ENCODE peak calls at places on chromosomes 5 and 9, in five cellular contexts. A is right atrium auricular region, B is foreskin fibroblast, R is pulmonary artery endothelial cell, C is endothelial cell. G is an unnamed sample.

GRCh38 chr5:34538026-34538672 is 118.0 kb upstream of the RAI14 start:
- DNase-seq in A (no peak), B (no peak), R (no peak), C (no peak), G (no peak)

GRCh38 chr5:9453480-9454011 is 92.3 kb downstream of the SEMA5A start:
- DNase-seq in A (no peak), B (no peak), R (no peak), C (no peak), G (no peak)

GRCh38 chr9:100600511-100601079 is 22.7 kb downstream of the CAVIN4 start:
- DNase-seq in A (no peak), B (no peak), R (no peak), C (no peak), G (no peak)

GRCh38 chr5:383621-384020 is 59.4 kb upstream of the EXOC3 start:
- DNase-seq in A (peak), B (no peak), R (no peak), C (no peak), G (no peak)

GRCh38 chr5:143635146-143635752 is 176.7 kb upstream of the HMHB1 start:
- DNase-seq in A (no peak), B (no peak), R (no peak), C (no peak), G (no peak)

GRCh38 chr5:154514331-154514730 is 36.3 kb upstream of the HAND1 start:
- DNase-seq in A (no peak), B (no peak), R (no peak), C (no peak), G (no peak)

GRCh38 chr5:31366941-31367340 is 165.0 kb downstream of the DROSHA start:
- DNase-seq in A (no peak), B (no peak), R (no peak), C (no peak), G (no peak)

GRCh38 chr9:72362118-72362531 is 2.9 kb downstream of the ZFAND5 start:
- DNase-seq in A (no peak), B (no peak), R (no peak), C (no peak), G (no peak)

GRCh38 chr5:116923344-116923743 is 348.7 kb upstream of the SEMA6A start:
- DNase-seq in A (no peak), B (no peak), R (no peak), C (no peak), G (no peak)

GRCh38 chr5:95526871-95527270 is 27.9 kb downstream of the SKIC3 start:
- DNase-seq in A (no peak), B (no peak), R (no peak), C (no peak), G (no peak)

GRCh38 chr9:132411091-132411508 is 1.1 kb downstream of the CFAP77 start:
- DNase-seq in A (no peak), B (peak), R (no peak), C (peak), G (peak)

GRCh38 chr5:42108468-42108867 is 183.4 kb downstream of the FBXO4 start:
- DNase-seq in A (no peak), B (no peak), R (no peak), C (no peak), G (no peak)

GRCh38 chr9:7549261-7549660 is 250.3 kb downstream of the DMAC1 start:
- DNase-seq in A (no peak), B (no peak), R (no peak), C (peak), G (no peak)

GRCh38 chr5:56123531-56124243 is 109.4 kb downstream of the ANKRD55 start:
- DNase-seq in A (peak), B (peak), R (peak), C (peak), G (no peak)

GRCh38 chr9:92726971-92727715 is 37.5 kb downstream of the BICD2 start:
- DNase-seq in A (peak), B (no peak), R (peak), C (no peak), G (no peak)

GRCh38 chr9:93431498-93432105 is 19.9 kb upstream of the FAM120A start:
- DNase-seq in A (no peak), B (no peak), R (no peak), C (peak), G (no peak)

GRCh38 chr5:82859439-82860140 is 217.6 kb downstream of the TMEM167A start:
- DNase-seq in A (no peak), B (no peak), R (no peak), C (no peak), G (no peak)

GRCh38 chr5:174459071-174459702 is 265.2 kb upstream of the MSX2 start:
- DNase-seq in A (no peak), B (no peak), R (no peak), C (no peak), G (no peak)

GRCh38 chr5:176817864-176818377 is 7.6 kb downstream of the UNC5A start:
- DNase-seq in A (no peak), B (no peak), R (no peak), C (peak), G (no peak)